ENCODE peak calls at places on chromosomes 16 and 17, in ten cellular contexts. One of them, this sample, is unnamed.

GRCh38 chr16:84414789-84415326 is 46.5 kb downstream of the ATP2C2 start:
- DNase-seq in left ventricle myocardium inferior: peak
- DNase-seq in cardiac muscle cell: no peak
- DNase-seq in breast epithelium: no peak
- DNase-seq in small intestine: no peak
- DNase-seq in neuronal stem cell: no peak
- DNase-seq in body of pancreas: no peak
- DNase-seq in tibial nerve: no peak
- DNase-seq in prostate gland: no peak
- DNase-seq in AG10803: no peak
- DNase-seq in this sample: no peak

GRCh38 chr17:64148017-64148631 is 18.2 kb upstream of the ERN1 start:
- DNase-seq in left ventricle myocardium inferior: no peak
- DNase-seq in cardiac muscle cell: peak
- DNase-seq in breast epithelium: no peak
- DNase-seq in small intestine: no peak
- DNase-seq in neuronal stem cell: no peak
- DNase-seq in body of pancreas: peak
- DNase-seq in tibial nerve: no peak
- DNase-seq in prostate gland: no peak
- DNase-seq in AG10803: peak
- DNase-seq in this sample: no peak

GRCh38 chr17:207775-208174 is 26.3 kb upstream of the DOC2B start:
- DNase-seq in left ventricle myocardium inferior: no peak
- DNase-seq in cardiac muscle cell: no peak
- DNase-seq in breast epithelium: no peak
- DNase-seq in small intestine: no peak
- DNase-seq in neuronal stem cell: no peak
- DNase-seq in body of pancreas: no peak
- DNase-seq in tibial nerve: no peak
- DNase-seq in prostate gland: no peak
- DNase-seq in AG10803: no peak
- DNase-seq in this sample: no peak

GRCh38 chr16:84513111-84514065 is 8.9 kb upstream of the MEAK7 start:
- DNase-seq in left ventricle myocardium inferior: no peak
- DNase-seq in cardiac muscle cell: peak
- DNase-seq in breast epithelium: no peak
- DNase-seq in small intestine: no peak
- DNase-seq in neuronal stem cell: no peak
- DNase-seq in body of pancreas: no peak
- DNase-seq in tibial nerve: no peak
- DNase-seq in prostate gland: no peak
- DNase-seq in AG10803: peak
- DNase-seq in this sample: no peak

GRCh38 chr16:75333770-75334169 is 82.3 kb upstream of the BCAR1 start:
- DNase-seq in left ventricle myocardium inferior: no peak
- DNase-seq in cardiac muscle cell: no peak
- DNase-seq in breast epithelium: no peak
- DNase-seq in small intestine: no peak
- DNase-seq in neuronal stem cell: no peak
- DNase-seq in body of pancreas: no peak
- DNase-seq in tibial nerve: no peak
- DNase-seq in prostate gland: no peak
- DNase-seq in AG10803: no peak
- DNase-seq in this sample: no peak

GRCh38 chr17:65294184-65294719 is 157.1 kb downstream of the RGS9 start:
- DNase-seq in left ventricle myocardium inferior: peak
- DNase-seq in cardiac muscle cell: peak
- DNase-seq in breast epithelium: peak
- DNase-seq in small intestine: peak
- DNase-seq in neuronal stem cell: peak
- DNase-seq in body of pancreas: peak
- DNase-seq in tibial nerve: peak
- DNase-seq in prostate gland: peak
- DNase-seq in AG10803: peak
- DNase-seq in this sample: peak

GRCh38 chr17:1515640-1516402 is 591 bp downstream of the INPP5K start:
- DNase-seq in left ventricle myocardium inferior: no peak
- DNase-seq in cardiac muscle cell: peak
- DNase-seq in breast epithelium: peak
- DNase-seq in small intestine: peak
- DNase-seq in neuronal stem cell: peak
- DNase-seq in body of pancreas: peak
- DNase-seq in tibial nerve: peak
- DNase-seq in prostate gland: peak
- DNase-seq in AG10803: peak
- DNase-seq in this sample: peak

GRCh38 chr17:5780476-5780875 is 196.2 kb upstream of the NLRP1 start:
- DNase-seq in left ventricle myocardium inferior: no peak
- DNase-seq in cardiac muscle cell: peak
- DNase-seq in breast epithelium: no peak
- DNase-seq in small intestine: no peak
- DNase-seq in neuronal stem cell: no peak
- DNase-seq in body of pancreas: no peak
- DNase-seq in tibial nerve: no peak
- DNase-seq in prostate gland: no peak
- DNase-seq in AG10803: peak
- DNase-seq in this sample: peak

GRCh38 chr16:14462811-14463210 is 167.2 kb downstream of the PARN start:
- DNase-seq in left ventricle myocardium inferior: no peak
- DNase-seq in cardiac muscle cell: peak
- DNase-seq in breast epithelium: no peak
- DNase-seq in small intestine: no peak
- DNase-seq in neuronal stem cell: no peak
- DNase-seq in body of pancreas: no peak
- DNase-seq in tibial nerve: no peak
- DNase-seq in prostate gland: no peak
- DNase-seq in AG10803: no peak
- DNase-seq in this sample: no peak

GRCh38 chr16:3798827-3799226 is 81.5 kb upstream of the TRAP1 start:
- DNase-seq in left ventricle myocardium inferior: no peak
- DNase-seq in cardiac muscle cell: no peak
- DNase-seq in breast epithelium: no peak
- DNase-seq in small intestine: no peak
- DNase-seq in neuronal stem cell: no peak
- DNase-seq in body of pancreas: no peak
- DNase-seq in tibial nerve: no peak
- DNase-seq in prostate gland: no peak
- DNase-seq in AG10803: no peak
- DNase-seq in this sample: no peak

GRCh38 chr17:39935896-39936295 is 8.4 kb downstream of the LRRC3C start:
- DNase-seq in left ventricle myocardium inferior: no peak
- DNase-seq in cardiac muscle cell: no peak
- DNase-seq in breast epithelium: no peak
- DNase-seq in small intestine: no peak
- DNase-seq in neuronal stem cell: no peak
- DNase-seq in body of pancreas: no peak
- DNase-seq in tibial nerve: no peak
- DNase-seq in prostate gland: no peak
- DNase-seq in AG10803: no peak
- DNase-seq in this sample: no peak

GRCh38 chr16:7132465-7132864 is 200.2 kb upstream of the RBFOX1 start:
- DNase-seq in left ventricle myocardium inferior: no peak
- DNase-seq in cardiac muscle cell: no peak
- DNase-seq in breast epithelium: no peak
- DNase-seq in small intestine: no peak
- DNase-seq in neuronal stem cell: no peak
- DNase-seq in body of pancreas: no peak
- DNase-seq in tibial nerve: no peak
- DNase-seq in prostate gland: no peak
- DNase-seq in AG10803: no peak
- DNase-seq in this sample: no peak

GRCh38 chr16:83878838-83879237 is 20.1 kb upstream of the MLYCD start:
- DNase-seq in left ventricle myocardium inferior: no peak
- DNase-seq in cardiac muscle cell: peak
- DNase-seq in breast epithelium: no peak
- DNase-seq in small intestine: peak
- DNase-seq in neuronal stem cell: no peak
- DNase-seq in body of pancreas: no peak
- DNase-seq in tibial nerve: peak
- DNase-seq in prostate gland: peak
- DNase-seq in AG10803: peak
- DNase-seq in this sample: peak

GRCh38 chr16:47065766-47066688 is 77.7 kb downstream of the NETO2 start:
- DNase-seq in left ventricle myocardium inferior: no peak
- DNase-seq in cardiac muscle cell: no peak
- DNase-seq in breast epithelium: no peak
- DNase-seq in small intestine: no peak
- DNase-seq in neuronal stem cell: no peak
- DNase-seq in body of pancreas: no peak
- DNase-seq in tibial nerve: no peak
- DNase-seq in prostate gland: no peak
- DNase-seq in AG10803: no peak
- DNase-seq in this sample: no peak

GRCh38 chr16:50574852-50575251 is 26.7 kb downstream of the NKD1 start:
- DNase-seq in left ventricle myocardium inferior: no peak
- DNase-seq in cardiac muscle cell: no peak
- DNase-seq in breast epithelium: no peak
- DNase-seq in small intestine: no peak
- DNase-seq in neuronal stem cell: no peak
- DNase-seq in body of pancreas: no peak
- DNase-seq in tibial nerve: no peak
- DNase-seq in prostate gland: no peak
- DNase-seq in AG10803: no peak
- DNase-seq in this sample: no peak

GRCh38 chr16:67024384-67024896 is 4.5 kb upstream of the CBFB start:
- DNase-seq in left ventricle myocardium inferior: no peak
- DNase-seq in cardiac muscle cell: no peak
- DNase-seq in breast epithelium: peak
- DNase-seq in small intestine: no peak
- DNase-seq in neuronal stem cell: no peak
- DNase-seq in body of pancreas: peak
- DNase-seq in tibial nerve: no peak
- DNase-seq in prostate gland: no peak
- DNase-seq in AG10803: no peak
- DNase-seq in this sample: no peak

GRCh38 chr17:74832421-74832820 is 27.3 kb downstream of the GRIN2C start:
- DNase-seq in left ventricle myocardium inferior: no peak
- DNase-seq in cardiac muscle cell: no peak
- DNase-seq in breast epithelium: no peak
- DNase-seq in small intestine: peak
- DNase-seq in neuronal stem cell: no peak
- DNase-seq in body of pancreas: no peak
- DNase-seq in tibial nerve: no peak
- DNase-seq in prostate gland: no peak
- DNase-seq in AG10803: no peak
- DNase-seq in this sample: no peak

GRCh38 chr17:15263206-15263579 is 1.9 kb downstream of the PMP22 start:
- DNase-seq in left ventricle myocardium inferior: peak
- DNase-seq in cardiac muscle cell: peak
- DNase-seq in breast epithelium: peak
- DNase-seq in small intestine: no peak
- DNase-seq in neuronal stem cell: peak
- DNase-seq in body of pancreas: peak
- DNase-seq in tibial nerve: peak
- DNase-seq in prostate gland: peak
- DNase-seq in AG10803: peak
- DNase-seq in this sample: no peak
- H3K4me3 ChIP-seq in left ventricle myocardium inferior: peak
- H3K4me3 ChIP-seq in cardiac muscle cell: peak
- H3K4me3 ChIP-seq in breast epithelium: peak
- H3K4me3 ChIP-seq in small intestine: no peak
- H3K4me3 ChIP-seq in neuronal stem cell: peak
- H3K4me3 ChIP-seq in body of pancreas: no peak
- H3K4me3 ChIP-seq in tibial nerve: peak
- H3K4me3 ChIP-seq in prostate gland: peak
- H3K4me3 ChIP-seq in AG10803: peak
- H3K4me3 ChIP-seq in this sample: peak

GRCh38 chr17:45433136-45433535 is 466 bp upstream of the ARHGAP27 start:
- DNase-seq in left ventricle myocardium inferior: no peak
- DNase-seq in cardiac muscle cell: no peak
- DNase-seq in breast epithelium: no peak
- DNase-seq in small intestine: no peak
- DNase-seq in neuronal stem cell: no peak
- DNase-seq in body of pancreas: no peak
- DNase-seq in tibial nerve: no peak
- DNase-seq in prostate gland: no peak
- DNase-seq in AG10803: no peak
- DNase-seq in this sample: no peak
- H3K4me3 ChIP-seq in left ventricle myocardium inferior: peak
- H3K4me3 ChIP-seq in cardiac muscle cell: no peak
- H3K4me3 ChIP-seq in breast epithelium: no peak
- H3K4me3 ChIP-seq in small intestine: peak
- H3K4me3 ChIP-seq in neuronal stem cell: no peak
- H3K4me3 ChIP-seq in body of pancreas: no peak
- H3K4me3 ChIP-seq in tibial nerve: no peak
- H3K4me3 ChIP-seq in prostate gland: peak
- H3K4me3 ChIP-seq in AG10803: no peak
- H3K4me3 ChIP-seq in this sample: no peak

GRCh38 chr17:78735832-78736525 is 46.1 kb downstream of the CYTH1 start:
- DNase-seq in left ventricle myocardium inferior: no peak
- DNase-seq in cardiac muscle cell: no peak
- DNase-seq in breast epithelium: no peak
- DNase-seq in small intestine: peak
- DNase-seq in neuronal stem cell: no peak
- DNase-seq in body of pancreas: peak
- DNase-seq in tibial nerve: no peak
- DNase-seq in prostate gland: peak
- DNase-seq in AG10803: no peak
- DNase-seq in this sample: no peak
- H3K4me3 ChIP-seq in left ventricle myocardium inferior: peak
- H3K4me3 ChIP-seq in cardiac muscle cell: no peak
- H3K4me3 ChIP-seq in breast epithelium: peak
- H3K4me3 ChIP-seq in small intestine: peak
- H3K4me3 ChIP-seq in neuronal stem cell: no peak
- H3K4me3 ChIP-seq in body of pancreas: peak
- H3K4me3 ChIP-seq in tibial nerve: peak
- H3K4me3 ChIP-seq in prostate gland: peak
- H3K4me3 ChIP-seq in AG10803: peak
- H3K4me3 ChIP-seq in this sample: no peak

DNA sequence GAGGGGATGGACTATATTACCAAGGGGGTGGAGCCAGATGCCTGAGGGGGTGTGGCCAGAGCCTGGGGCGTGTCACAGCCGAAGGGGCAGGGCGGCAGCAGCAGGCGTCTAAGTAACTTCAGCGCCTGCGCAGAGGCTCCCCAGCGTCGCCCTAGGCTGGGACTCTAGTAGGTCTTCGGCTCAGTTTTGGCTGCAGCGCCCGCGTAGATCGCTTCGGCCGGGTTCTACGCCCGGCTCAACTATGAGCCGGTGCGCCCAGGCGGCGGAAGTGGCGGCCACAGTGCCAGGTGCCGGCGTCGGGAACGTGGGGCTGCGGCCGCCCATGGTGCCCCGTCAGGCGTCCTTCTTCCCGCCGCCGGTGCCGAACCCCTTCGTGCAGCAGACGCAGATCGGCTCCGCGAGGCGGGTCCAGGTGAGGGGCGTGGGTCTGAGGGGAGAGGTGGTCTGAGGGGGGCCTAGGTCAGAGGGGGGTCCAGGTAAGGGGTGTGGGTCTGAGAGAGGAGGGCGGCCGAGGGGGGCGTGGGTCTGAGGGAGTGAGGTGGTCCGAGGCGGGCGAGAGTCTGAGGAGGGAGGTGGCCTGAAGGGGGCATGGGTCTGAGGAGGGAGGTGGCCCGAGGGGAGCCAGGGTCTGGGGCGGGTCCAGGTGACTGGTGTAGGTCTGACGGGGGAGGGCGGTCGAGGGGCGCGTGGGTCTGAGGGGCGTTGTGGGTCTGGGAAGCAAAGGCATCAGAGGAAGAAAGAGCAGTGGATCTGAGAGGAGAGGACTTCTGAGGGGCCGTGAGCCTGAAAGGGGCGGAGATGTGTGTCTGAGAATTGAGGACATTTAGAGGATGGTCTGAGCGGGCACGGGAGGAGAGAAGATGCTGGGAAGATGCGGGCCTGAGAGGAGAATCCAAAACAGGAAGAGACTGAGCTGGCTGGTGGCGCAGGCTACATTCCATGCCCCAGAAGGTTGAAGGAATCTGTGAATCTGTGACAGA is at the start of gene LPCAT2:
- DNase-seq in left ventricle myocardium inferior: peak
- DNase-seq in cardiac muscle cell: peak
- DNase-seq in breast epithelium: peak
- DNase-seq in small intestine: peak
- DNase-seq in neuronal stem cell: peak
- DNase-seq in body of pancreas: peak
- DNase-seq in tibial nerve: peak
- DNase-seq in prostate gland: peak
- DNase-seq in AG10803: peak
- DNase-seq in this sample: peak
- H3K4me3 ChIP-seq in left ventricle myocardium inferior: peak
- H3K4me3 ChIP-seq in cardiac muscle cell: peak
- H3K4me3 ChIP-seq in breast epithelium: peak
- H3K4me3 ChIP-seq in small intestine: peak
- H3K4me3 ChIP-seq in neuronal stem cell: peak
- H3K4me3 ChIP-seq in body of pancreas: peak
- H3K4me3 ChIP-seq in tibial nerve: peak
- H3K4me3 ChIP-seq in prostate gland: peak
- H3K4me3 ChIP-seq in AG10803: peak
- H3K4me3 ChIP-seq in this sample: peak